ENCODE peak calls at places on chromosomes 16 and 17, in nine cellular contexts. One of them, this sample, is unnamed.

GRCh38 chr16:77273-77806 is 685 bp upstream of the MPG start:
- DNase-seq in pancreas: no peak
- DNase-seq in CD8-positive, alpha-beta T cell: no peak
- DNase-seq in body of pancreas: peak; percentile 40
- DNase-seq in left ventricle myocardium inferior: peak; percentile 67
- DNase-seq in H1: peak; percentile 78
- DNase-seq in cardiac muscle cell: peak; percentile 38
- DNase-seq in A673: peak; percentile 47
- DNase-seq in IMR-90: peak; percentile 61
- DNase-seq in this sample: peak; percentile 81

GRCh38 chr17:6547336-6547735 is 9.0 kb downstream of the PITPNM3 start:
- DNase-seq in pancreas: no peak
- DNase-seq in CD8-positive, alpha-beta T cell: no peak
- DNase-seq in body of pancreas: no peak
- DNase-seq in left ventricle myocardium inferior: no peak
- DNase-seq in H1: no peak
- DNase-seq in cardiac muscle cell: no peak
- DNase-seq in A673: no peak
- DNase-seq in IMR-90: no peak
- DNase-seq in this sample: no peak

GRCh38 chr17:68343976-68344375 is 52.7 kb downstream of the ARSG start:
- DNase-seq in pancreas: no peak
- DNase-seq in CD8-positive, alpha-beta T cell: no peak
- DNase-seq in body of pancreas: no peak
- DNase-seq in left ventricle myocardium inferior: no peak
- DNase-seq in H1: no peak
- DNase-seq in cardiac muscle cell: no peak
- DNase-seq in A673: no peak
- DNase-seq in IMR-90: no peak
- DNase-seq in this sample: no peak

GRCh38 chr17:72422505-72423285 is 301.9 kb downstream of the SOX9 start:
- DNase-seq in pancreas: peak; percentile 49
- DNase-seq in CD8-positive, alpha-beta T cell: no peak
- DNase-seq in body of pancreas: peak; percentile 72
- DNase-seq in left ventricle myocardium inferior: peak; percentile 37
- DNase-seq in H1: no peak
- DNase-seq in cardiac muscle cell: peak; percentile 21
- DNase-seq in A673: no peak
- DNase-seq in IMR-90: peak; percentile 92
- DNase-seq in this sample: peak; percentile 73

GRCh38 chr17:50501906-50502642 is 6.2 kb upstream of the MYCBPAP start:
- DNase-seq in pancreas: no peak
- DNase-seq in CD8-positive, alpha-beta T cell: no peak
- DNase-seq in body of pancreas: no peak
- DNase-seq in left ventricle myocardium inferior: no peak
- DNase-seq in H1: no peak
- DNase-seq in cardiac muscle cell: no peak
- DNase-seq in A673: no peak
- DNase-seq in IMR-90: no peak
- DNase-seq in this sample: no peak

GRCh38 chr17:41588126-41588810 is 1.6 kb upstream of the KRT14 start:
- DNase-seq in pancreas: no peak
- DNase-seq in CD8-positive, alpha-beta T cell: no peak
- DNase-seq in body of pancreas: no peak
- DNase-seq in left ventricle myocardium inferior: no peak
- DNase-seq in H1: no peak
- DNase-seq in cardiac muscle cell: no peak
- DNase-seq in A673: no peak
- DNase-seq in IMR-90: no peak
- DNase-seq in this sample: peak; percentile 69

GRCh38 chr17:8118769-8119574 is 658 bp upstream of the ALOXE3 start:
- DNase-seq in pancreas: peak; percentile 90
- DNase-seq in CD8-positive, alpha-beta T cell: peak; percentile 70
- DNase-seq in body of pancreas: peak; percentile 91
- DNase-seq in left ventricle myocardium inferior: peak; percentile 91
- DNase-seq in H1: peak; percentile 96
- DNase-seq in cardiac muscle cell: peak; percentile 90
- DNase-seq in A673: peak; percentile 93
- DNase-seq in IMR-90: peak; percentile 80
- DNase-seq in this sample: peak; percentile 63

GRCh38 chr16:84054271-84054670 is 11.7 kb upstream of the SLC38A8 start:
- DNase-seq in pancreas: no peak
- DNase-seq in CD8-positive, alpha-beta T cell: no peak
- DNase-seq in body of pancreas: no peak
- DNase-seq in left ventricle myocardium inferior: no peak
- DNase-seq in H1: no peak
- DNase-seq in cardiac muscle cell: no peak
- DNase-seq in A673: no peak
- DNase-seq in IMR-90: no peak
- DNase-seq in this sample: no peak

GRCh38 chr16:15041260-15042011 is 14.4 kb downstream of the NTAN1 start:
- DNase-seq in pancreas: no peak
- DNase-seq in CD8-positive, alpha-beta T cell: no peak
- DNase-seq in body of pancreas: peak; percentile 72
- DNase-seq in left ventricle myocardium inferior: peak; percentile 81
- DNase-seq in H1: no peak
- DNase-seq in cardiac muscle cell: no peak
- DNase-seq in A673: no peak
- DNase-seq in IMR-90: peak; percentile 48
- DNase-seq in this sample: peak; percentile 89

GRCh38 chr17:31112001-31112661 is 17.4 kb downstream of the NF1 start:
- DNase-seq in pancreas: no peak
- DNase-seq in CD8-positive, alpha-beta T cell: no peak
- DNase-seq in body of pancreas: no peak
- DNase-seq in left ventricle myocardium inferior: no peak
- DNase-seq in H1: no peak
- DNase-seq in cardiac muscle cell: no peak
- DNase-seq in A673: no peak
- DNase-seq in IMR-90: no peak
- DNase-seq in this sample: no peak

GRCh38 chr17:32546031-32546444 is 59.2 kb downstream of the CDK5R1 start:
- DNase-seq in pancreas: no peak
- DNase-seq in CD8-positive, alpha-beta T cell: no peak
- DNase-seq in body of pancreas: no peak
- DNase-seq in left ventricle myocardium inferior: no peak
- DNase-seq in H1: peak; percentile 58
- DNase-seq in cardiac muscle cell: no peak
- DNase-seq in A673: no peak
- DNase-seq in IMR-90: no peak
- DNase-seq in this sample: no peak

GRCh38 chr16:11084484-11085024 is 140.2 kb downstream of the CLEC16A start:
- DNase-seq in pancreas: no peak
- DNase-seq in CD8-positive, alpha-beta T cell: no peak
- DNase-seq in body of pancreas: no peak
- DNase-seq in left ventricle myocardium inferior: no peak
- DNase-seq in H1: no peak
- DNase-seq in cardiac muscle cell: no peak
- DNase-seq in A673: peak; percentile 29
- DNase-seq in IMR-90: peak; percentile 97
- DNase-seq in this sample: no peak

GRCh38 chr17:47665655-47666054 is 15.9 kb downstream of the KPNB1 start:
- DNase-seq in pancreas: no peak
- DNase-seq in CD8-positive, alpha-beta T cell: no peak
- DNase-seq in body of pancreas: no peak
- DNase-seq in left ventricle myocardium inferior: no peak
- DNase-seq in H1: no peak
- DNase-seq in cardiac muscle cell: no peak
- DNase-seq in A673: no peak
- DNase-seq in IMR-90: peak; percentile 33
- DNase-seq in this sample: no peak

GRCh38 chr16:64947651-64948050 is 174.2 kb downstream of the CDH11 start:
- DNase-seq in pancreas: no peak
- DNase-seq in CD8-positive, alpha-beta T cell: no peak
- DNase-seq in body of pancreas: no peak
- DNase-seq in left ventricle myocardium inferior: no peak
- DNase-seq in H1: no peak
- DNase-seq in cardiac muscle cell: no peak
- DNase-seq in A673: no peak
- DNase-seq in IMR-90: no peak
- DNase-seq in this sample: no peak

GRCh38 chr17:30548189-30548588 is 71.0 kb downstream of the GOSR1 start:
- DNase-seq in pancreas: no peak
- DNase-seq in CD8-positive, alpha-beta T cell: no peak
- DNase-seq in body of pancreas: no peak
- DNase-seq in left ventricle myocardium inferior: no peak
- DNase-seq in H1: peak; percentile 30
- DNase-seq in cardiac muscle cell: no peak
- DNase-seq in A673: no peak
- DNase-seq in IMR-90: no peak
- DNase-seq in this sample: no peak

GRCh38 chr17:48681609-48682008 is 40.7 kb downstream of the PRAC1 start:
- DNase-seq in pancreas: no peak
- DNase-seq in CD8-positive, alpha-beta T cell: no peak
- DNase-seq in body of pancreas: no peak
- DNase-seq in left ventricle myocardium inferior: no peak
- DNase-seq in H1: no peak
- DNase-seq in cardiac muscle cell: no peak
- DNase-seq in A673: no peak
- DNase-seq in IMR-90: no peak
- DNase-seq in this sample: no peak

DNA sequence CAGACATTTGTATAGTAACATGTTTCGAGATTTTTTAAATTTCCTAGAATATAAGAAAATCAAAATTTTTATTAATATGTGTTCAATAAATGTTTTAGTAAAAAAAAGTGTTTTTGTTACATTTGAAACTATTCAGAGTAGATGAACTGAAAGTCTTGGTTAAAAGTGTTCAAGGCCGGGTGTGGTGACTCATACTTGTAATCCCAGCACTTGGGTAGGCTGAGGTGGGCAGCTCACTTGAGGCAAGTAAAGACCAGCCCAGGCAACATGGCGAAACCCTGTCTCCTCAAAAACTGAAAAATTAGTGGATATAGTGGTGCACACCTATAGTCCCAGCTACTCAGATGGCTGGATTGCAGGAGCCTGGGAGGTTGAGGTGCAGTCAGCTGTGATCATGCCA is 16.8 kb upstream of the PHKG2 start:
- DNase-seq in pancreas: no peak
- DNase-seq in CD8-positive, alpha-beta T cell: no peak
- DNase-seq in body of pancreas: no peak
- DNase-seq in left ventricle myocardium inferior: no peak
- DNase-seq in H1: no peak
- DNase-seq in cardiac muscle cell: no peak
- DNase-seq in A673: no peak
- DNase-seq in IMR-90: peak; percentile 27
- DNase-seq in this sample: no peak
- H3K4me1 ChIP-seq in pancreas: no peaks in the 10 kb centered on the region
- H3K4me1 ChIP-seq in CD8-positive, alpha-beta T cell: no peaks in the 10 kb centered on the region
- H3K4me1 ChIP-seq in body of pancreas: no peaks in the 10 kb centered on the region
- H3K4me1 ChIP-seq in left ventricle myocardium inferior: peaks cover 11% of the 10 kb centered on the region
- H3K4me1 ChIP-seq in H1: no peaks in the 10 kb centered on the region
- H3K4me1 ChIP-seq in cardiac muscle cell: no peaks in the 10 kb centered on the region
- H3K4me1 ChIP-seq in A673: no peaks in the 10 kb centered on the region
- H3K4me1 ChIP-seq in IMR-90: no peaks in the 10 kb centered on the region
- H3K4me1 ChIP-seq in this sample: no peaks in the 10 kb centered on the region

GRCh38 chr16:50152386-50152806 is 710 bp upstream of the TENT4B start:
- DNase-seq in pancreas: no peak
- DNase-seq in CD8-positive, alpha-beta T cell: peak; percentile 43
- DNase-seq in body of pancreas: peak; percentile 48
- DNase-seq in left ventricle myocardium inferior: peak; percentile 37
- DNase-seq in H1: peak; percentile 71
- DNase-seq in cardiac muscle cell: peak; percentile 34
- DNase-seq in A673: no peak
- DNase-seq in IMR-90: no peak
- DNase-seq in this sample: peak; percentile 74
- H3K27ac ChIP-seq in pancreas: peak overlapping the region; percentile 98
- H3K27ac ChIP-seq in CD8-positive, alpha-beta T cell: peak overlapping the region; percentile 93
- H3K27ac ChIP-seq in body of pancreas: peak overlapping the region; percentile 98
- H3K27ac ChIP-seq in left ventricle myocardium inferior: peak overlapping the region; percentile 98
- H3K27ac ChIP-seq in H1: peak overlapping the region; percentile 99
- H3K27ac ChIP-seq in cardiac muscle cell: peak overlapping the region; percentile 96
- H3K27ac ChIP-seq in A673: peak overlapping the region; percentile 97
- H3K27ac ChIP-seq in IMR-90: peak overlapping the region; percentile 98
- H3K27ac ChIP-seq in this sample: peak overlapping the region; percentile 96

DNA sequence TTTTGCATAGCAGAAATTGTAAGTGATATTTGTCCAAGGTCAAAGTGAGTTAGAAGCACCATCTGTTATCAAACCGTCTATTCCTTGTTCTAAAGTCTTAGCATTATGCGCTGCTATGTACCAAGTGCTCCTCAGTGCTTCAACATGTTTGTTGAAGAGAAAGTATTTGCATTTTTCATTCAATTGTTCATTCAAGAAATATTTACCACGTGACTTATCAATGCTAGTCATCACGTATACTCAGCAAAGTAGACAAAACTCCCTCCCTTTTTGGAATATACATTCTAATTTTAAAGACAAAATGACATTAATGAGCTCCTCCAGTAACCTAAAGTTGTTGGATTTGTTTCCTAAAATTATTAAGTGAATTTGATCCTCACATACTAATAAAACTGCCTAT is 388.0 kb upstream of the CDH8 start:
- DNase-seq in pancreas: no peak
- DNase-seq in CD8-positive, alpha-beta T cell: no peak
- DNase-seq in body of pancreas: no peak
- DNase-seq in left ventricle myocardium inferior: no peak
- DNase-seq in H1: no peak
- DNase-seq in cardiac muscle cell: no peak
- DNase-seq in A673: no peak
- DNase-seq in IMR-90: no peak
- DNase-seq in this sample: no peak
- TF ChIP-seq CTCF in pancreas: no peak
- TF ChIP-seq CTCF in CD8-positive, alpha-beta T cell: no peak
- TF ChIP-seq CTCF in body of pancreas: no peak
- TF ChIP-seq CTCF in left ventricle myocardium inferior: no peak
- TF ChIP-seq CTCF in H1: no peak
- TF ChIP-seq CTCF in cardiac muscle cell: no peak
- TF ChIP-seq CTCF in A673: no peak
- TF ChIP-seq CTCF in IMR-90: no peak
- TF ChIP-seq CTCF in this sample: no peak

GRCh38 chr16:87724490-87725291 is 41.1 kb downstream of the KLHDC4 start:
- DNase-seq in pancreas: no peak
- DNase-seq in CD8-positive, alpha-beta T cell: peak; percentile 34
- DNase-seq in body of pancreas: no peak
- DNase-seq in left ventricle myocardium inferior: no peak
- DNase-seq in H1: no peak
- DNase-seq in cardiac muscle cell: no peak
- DNase-seq in A673: no peak
- DNase-seq in IMR-90: no peak
- DNase-seq in this sample: no peak

GRCh38 chr16:87729266-87729954 is 36.4 kb downstream of the KLHDC4 start:
- DNase-seq in pancreas: no peak
- DNase-seq in CD8-positive, alpha-beta T cell: no peak
- DNase-seq in body of pancreas: no peak
- DNase-seq in left ventricle myocardium inferior: no peak
- DNase-seq in H1: no peak
- DNase-seq in cardiac muscle cell: peak; percentile 48
- DNase-seq in A673: no peak
- DNase-seq in IMR-90: no peak
- DNase-seq in this sample: no peak

GRCh38 chr16:87728026-87728425 is 37.8 kb downstream of the KLHDC4 start:
- DNase-seq in pancreas: no peak
- DNase-seq in CD8-positive, alpha-beta T cell: no peak
- DNase-seq in body of pancreas: no peak
- DNase-seq in left ventricle myocardium inferior: no peak
- DNase-seq in H1: no peak
- DNase-seq in cardiac muscle cell: no peak
- DNase-seq in A673: no peak
- DNase-seq in IMR-90: peak; percentile 66
- DNase-seq in this sample: no peak

GRCh38 chr16:87725596-87726235 is 40.1 kb downstream of the KLHDC4 start:
- DNase-seq in pancreas: no peak
- DNase-seq in CD8-positive, alpha-beta T cell: no peak
- DNase-seq in body of pancreas: no peak
- DNase-seq in left ventricle myocardium inferior: no peak
- DNase-seq in H1: no peak
- DNase-seq in cardiac muscle cell: peak; percentile 92
- DNase-seq in A673: peak; percentile 22
- DNase-seq in IMR-90: peak; percentile 74
- DNase-seq in this sample: no peak

GRCh38 chr16:87727346-87727745 is 38.4 kb downstream of the KLHDC4 start:
- DNase-seq in pancreas: no peak
- DNase-seq in CD8-positive, alpha-beta T cell: no peak
- DNase-seq in body of pancreas: no peak
- DNase-seq in left ventricle myocardium inferior: no peak
- DNase-seq in H1: no peak
- DNase-seq in cardiac muscle cell: no peak
- DNase-seq in A673: no peak
- DNase-seq in IMR-90: no peak
- DNase-seq in this sample: no peak
- H3K4me1 ChIP-seq in pancreas: no peaks in the 10 kb centered on the region
- H3K4me1 ChIP-seq in CD8-positive, alpha-beta T cell: peaks cover 9% of the 10 kb centered on the region
- H3K4me1 ChIP-seq in body of pancreas: no peaks in the 10 kb centered on the region
- H3K4me1 ChIP-seq in left ventricle myocardium inferior: peaks cover 24% of the 10 kb centered on the region
- H3K4me1 ChIP-seq in H1: no peaks in the 10 kb centered on the region
- H3K4me1 ChIP-seq in cardiac muscle cell: peaks cover 24% of the 10 kb centered on the region
- H3K4me1 ChIP-seq in A673: peaks cover 9% of the 10 kb centered on the region
- H3K4me1 ChIP-seq in IMR-90: peaks cover 10% of the 10 kb centered on the region
- H3K4me1 ChIP-seq in this sample: no peaks in the 10 kb centered on the region

This sample was measured in ascending aorta.